ENCODE peak calls at places on chromosomes 13 and 19, in four cellular contexts. Z is uterus, M is amygdala, Y is Caco-2. T is an unnamed sample.

GRCh38 chr19:56912406-56912805 is 71.9 kb upstream of the PEG3 start:
- DNase-seq in Z (no peak), M (no peak), Y (no peak), T (no peak)

GRCh38 chr13:77373541-77373940 is 46.6 kb upstream of the MYCBP2 start:
- DNase-seq in Z (no peak), M (no peak), Y (no peak), T (no peak)

GRCh38 chr19:5386841-5387240 is 46.2 kb upstream of the PTPRS start:
- DNase-seq in Z (no peak), M (no peak), Y (no peak), T (no peak)

GRCh38 chr13:49585220-49586157 is at the start of gene RCBTB1:
- DNase-seq in Z (peak; percentile 55), M (peak; percentile 74), Y (peak; percentile 73), T (peak; percentile 84)

GRCh38 chr19:47142779-47143178 is 12.1 kb downstream of the SAE1 start:
- DNase-seq in Z (no peak), M (no peak), Y (no peak), T (no peak)

GRCh38 chr13:44196186-44196751 is 177.4 kb upstream of the SERP2 start:
- DNase-seq in Z (no peak), M (no peak), Y (no peak), T (no peak)

GRCh38 chr19:16184665-16185122 is 516 bp upstream of the FAM32A start:
- DNase-seq in Z (no peak), M (no peak), Y (no peak), T (no peak)

GRCh38 chr13:79792716-79793115 is 311.8 kb downstream of the NDFIP2 start:
- DNase-seq in Z (no peak), M (no peak), Y (no peak), T (no peak)

GRCh38 chr13:111177081-111177711 is 62.1 kb downstream of the ARHGEF7 start:
- DNase-seq in Z (peak; percentile 32), M (peak; percentile 40), Y (no peak), T (peak; percentile 87)

GRCh38 chr19:43818500-43818899 is 8.6 kb upstream of the ZNF283 start:
- DNase-seq in Z (no peak), M (no peak), Y (no peak), T (no peak)

T was measured in coronary artery.